ENCODE peak calls at places on chromosomes 1 and 21, in nine cellular contexts. G is C1 segment of cervical spinal cord; B is Ammon's horn; N is GM20000; K is AG20443; O is stimulated activated CD4-positive, alpha-beta T cell treated with anti-CD3 and anti-CD28 coated beads, TNF-alpha, amount 100 ng/mL, for 1 hour; T is fibroblast of mammary gland; W is stimulated activated CD8-positive, alpha-beta memory T cell treated with anti-CD3 and anti-CD28 coated beads, Interleukin-4, amount 100 ng/mL, for 24 hours; F is Peyer's patch. V is an unnamed sample.

GRCh38 chr21:42537106-42537742 is 23.6 kb downstream of the SLC37A1 start:
- DNase-seq in F (no peak), T (no peak), N (peak; percentile 65), W (no peak), G (no peak), O (no peak), B (peak; percentile 57), K (no peak), V (no peak)

GRCh38 chr1:145884675-145885074 is 991 bp downstream of the ANKRD35 start:
- DNase-seq in G (no peak), T (peak; percentile 91), W (no peak), K (peak; percentile 48), O (no peak), F (no peak), N (no peak), B (no peak), V (no peak)

GRCh38 chr1:228089520-228090380 is 7.2 kb downstream of the ARF1 start:
- DNase-seq in B (no peak), F (peak; percentile 42), O (no peak), G (no peak), W (no peak), K (no peak), T (no peak), N (no peak), V (peak; percentile 55)

GRCh38 chr1:18344755-18345154 is 136.0 kb upstream of the KLHDC7A start:
- DNase-seq in T (no peak), B (no peak), F (no peak), N (no peak), K (no peak), G (no peak), W (no peak), O (no peak), V (no peak)

GRCh38 chr1:10387611-10388386 is 11.1 kb upstream of the PGD start:
- DNase-seq in B (peak; percentile 34), K (peak; percentile 61), F (no peak), N (peak; percentile 53), W (no peak), G (peak; percentile 5), T (peak; percentile 82), O (no peak), V (no peak)

GRCh38 chr1:23936481-23937176 is 23.0 kb upstream of the PNRC2 start:
- DNase-seq in B (no peak), O (no peak), G (no peak), K (peak; percentile 32), N (no peak), T (no peak), W (no peak), F (no peak), V (no peak)

GRCh38 chr21:44300262-44300959 is 558 bp downstream of the PFKL start:
- DNase-seq in N (peak; percentile 91), W (peak; percentile 45), K (peak; percentile 92), B (no peak), G (no peak), O (no peak), T (peak; percentile 19), F (peak; percentile 91), V (peak; percentile 77)

GRCh38 chr21:35603471-35603870 is 456.9 kb downstream of the SETD4 start:
- DNase-seq in W (no peak), N (no peak), G (no peak), B (no peak), T (no peak), O (no peak), K (no peak), F (no peak), V (no peak)

V was measured in adrenal gland.